ENCODE peak calls at places on chromosomes 7 and 10, in ten cellular contexts. One of them, this sample, is unnamed.

GRCh38 chr7:115087437-115087836 is 165.5 kb downstream of the MDFIC start:
- DNase-seq in CD8-positive, alpha-beta memory T cell: no peak
- DNase-seq in activated T-helper 1 cell treated with Interleukin-2 at 50 U/mL for 16 hours: no peak
- DNase-seq in caudate nucleus: no peak
- DNase-seq in kidney glomerular epithelial cell: peak
- DNase-seq in left colon: no peak
- DNase-seq in upper lobe of left lung: no peak
- DNase-seq in GM18507: no peak
- DNase-seq in A172: peak
- DNase-seq in NCI-H2081: no peak
- DNase-seq in this sample: no peak

GRCh38 chr7:150947761-150948680 is 30.1 kb downstream of the KCNH2 start:
- DNase-seq in CD8-positive, alpha-beta memory T cell: no peak
- DNase-seq in activated T-helper 1 cell treated with Interleukin-2 at 50 U/mL for 16 hours: no peak
- DNase-seq in caudate nucleus: no peak
- DNase-seq in kidney glomerular epithelial cell: no peak
- DNase-seq in left colon: no peak
- DNase-seq in upper lobe of left lung: peak
- DNase-seq in GM18507: no peak
- DNase-seq in A172: no peak
- DNase-seq in NCI-H2081: no peak
- DNase-seq in this sample: peak

GRCh38 chr7:22856437-22856836 is 33.8 kb upstream of the TOMM7 start:
- DNase-seq in CD8-positive, alpha-beta memory T cell: no peak
- DNase-seq in activated T-helper 1 cell treated with Interleukin-2 at 50 U/mL for 16 hours: no peak
- DNase-seq in caudate nucleus: no peak
- DNase-seq in kidney glomerular epithelial cell: no peak
- DNase-seq in left colon: no peak
- DNase-seq in upper lobe of left lung: no peak
- DNase-seq in GM18507: no peak
- DNase-seq in A172: no peak
- DNase-seq in NCI-H2081: no peak
- DNase-seq in this sample: no peak

GRCh38 chr7:105838273-105839141 is 37.9 kb downstream of the ATXN7L1 start:
- DNase-seq in CD8-positive, alpha-beta memory T cell: no peak
- DNase-seq in activated T-helper 1 cell treated with Interleukin-2 at 50 U/mL for 16 hours: no peak
- DNase-seq in caudate nucleus: no peak
- DNase-seq in kidney glomerular epithelial cell: peak
- DNase-seq in left colon: peak
- DNase-seq in upper lobe of left lung: no peak
- DNase-seq in GM18507: no peak
- DNase-seq in A172: peak
- DNase-seq in NCI-H2081: peak
- DNase-seq in this sample: peak

GRCh38 chr7:134844200-134844599 is 64.8 kb downstream of the CALD1 start:
- DNase-seq in CD8-positive, alpha-beta memory T cell: no peak
- DNase-seq in activated T-helper 1 cell treated with Interleukin-2 at 50 U/mL for 16 hours: no peak
- DNase-seq in caudate nucleus: no peak
- DNase-seq in kidney glomerular epithelial cell: no peak
- DNase-seq in left colon: no peak
- DNase-seq in upper lobe of left lung: no peak
- DNase-seq in GM18507: no peak
- DNase-seq in A172: no peak
- DNase-seq in NCI-H2081: no peak
- DNase-seq in this sample: no peak

GRCh38 chr7:127905491-127906330 is 125.5 kb downstream of the LRRC4 start:
- DNase-seq in CD8-positive, alpha-beta memory T cell: no peak
- DNase-seq in activated T-helper 1 cell treated with Interleukin-2 at 50 U/mL for 16 hours: no peak
- DNase-seq in caudate nucleus: no peak
- DNase-seq in kidney glomerular epithelial cell: no peak
- DNase-seq in left colon: no peak
- DNase-seq in upper lobe of left lung: no peak
- DNase-seq in GM18507: no peak
- DNase-seq in A172: no peak
- DNase-seq in NCI-H2081: peak
- DNase-seq in this sample: no peak

GRCh38 chr7:142811154-142811737 is 40.5 kb downstream of the PRSS2 start:
- DNase-seq in CD8-positive, alpha-beta memory T cell: peak
- DNase-seq in activated T-helper 1 cell treated with Interleukin-2 at 50 U/mL for 16 hours: no peak
- DNase-seq in caudate nucleus: no peak
- DNase-seq in kidney glomerular epithelial cell: peak
- DNase-seq in left colon: no peak
- DNase-seq in upper lobe of left lung: no peak
- DNase-seq in GM18507: no peak
- DNase-seq in A172: peak
- DNase-seq in NCI-H2081: peak
- DNase-seq in this sample: no peak

GRCh38 chr7:97503367-97504094 is 228.4 kb upstream of the TAC1 start:
- DNase-seq in CD8-positive, alpha-beta memory T cell: no peak
- DNase-seq in activated T-helper 1 cell treated with Interleukin-2 at 50 U/mL for 16 hours: no peak
- DNase-seq in caudate nucleus: no peak
- DNase-seq in kidney glomerular epithelial cell: no peak
- DNase-seq in left colon: no peak
- DNase-seq in upper lobe of left lung: peak
- DNase-seq in GM18507: no peak
- DNase-seq in A172: no peak
- DNase-seq in NCI-H2081: no peak
- DNase-seq in this sample: no peak

GRCh38 chr7:21923663-21924062 is 22.0 kb downstream of the CDCA7L start:
- DNase-seq in CD8-positive, alpha-beta memory T cell: no peak
- DNase-seq in activated T-helper 1 cell treated with Interleukin-2 at 50 U/mL for 16 hours: no peak
- DNase-seq in caudate nucleus: no peak
- DNase-seq in kidney glomerular epithelial cell: no peak
- DNase-seq in left colon: no peak
- DNase-seq in upper lobe of left lung: no peak
- DNase-seq in GM18507: no peak
- DNase-seq in A172: peak
- DNase-seq in NCI-H2081: peak
- DNase-seq in this sample: no peak

GRCh38 chr10:101504438-101504837 is 83.6 kb downstream of the POLL start:
- DNase-seq in CD8-positive, alpha-beta memory T cell: no peak
- DNase-seq in activated T-helper 1 cell treated with Interleukin-2 at 50 U/mL for 16 hours: no peak
- DNase-seq in caudate nucleus: no peak
- DNase-seq in kidney glomerular epithelial cell: no peak
- DNase-seq in left colon: no peak
- DNase-seq in upper lobe of left lung: no peak
- DNase-seq in GM18507: no peak
- DNase-seq in A172: no peak
- DNase-seq in NCI-H2081: no peak
- DNase-seq in this sample: no peak

GRCh38 chr10:119024882-119025281 is 4.6 kb upstream of the NANOS1 start:
- DNase-seq in CD8-positive, alpha-beta memory T cell: no peak
- DNase-seq in activated T-helper 1 cell treated with Interleukin-2 at 50 U/mL for 16 hours: no peak
- DNase-seq in caudate nucleus: no peak
- DNase-seq in kidney glomerular epithelial cell: no peak
- DNase-seq in left colon: no peak
- DNase-seq in upper lobe of left lung: no peak
- DNase-seq in GM18507: no peak
- DNase-seq in A172: no peak
- DNase-seq in NCI-H2081: no peak
- DNase-seq in this sample: no peak